ENCODE peak calls at places on chromosome X, in eight cellular contexts. O is upper lobe of left lung, M is suprapubic skin, P is HL-60, R is SK-N-SH, Z is endothelial cell of umbilical vein, H is transverse colon, L is esophagus muscularis mucosa. E is an unnamed sample.

GRCh38 chrX:55161581-55161980 is 58.6 kb upstream of the PAGE5 start:
- DNase-seq in Z (no peak), H (no peak), P (no peak), R (no peak), L (no peak), M (no peak), O (no peak), E (no peak)

GRCh38 chrX:100584636-100585035 is at the start of gene TNMD:
- DNase-seq in O (no peak), H (no peak), Z (no peak), L (no peak), M (no peak), R (no peak), P (no peak), E (no peak)

GRCh38 chrX:134669378-134670098 is 11.3 kb upstream of the PLAC1 start:
- DNase-seq in Z (peak), M (no peak), H (peak), L (no peak), R (peak), O (peak), P (no peak), E (no peak)

GRCh38 chrX:133575501-133575900 is 160.2 kb upstream of the GPC4 start:
- DNase-seq in P (no peak), M (no peak), R (no peak), H (no peak), Z (no peak), O (no peak), L (no peak), E (no peak)

GRCh38 chrX:80216086-80216485 is 201.5 kb downstream of the TBX22 start:
- DNase-seq in R (no peak), L (no peak), H (no peak), Z (no peak), O (no peak), P (peak), M (no peak), E (no peak)

GRCh38 chrX:118730500-118731247 is 3.3 kb downstream of the IL13RA1 start:
- DNase-seq in R (no peak), M (no peak), Z (peak), O (no peak), H (no peak), P (no peak), L (no peak), E (no peak)

GRCh38 chrX:25028726-25029125 is 13.0 kb upstream of the ARX start:
- DNase-seq in Z (no peak), L (no peak), R (no peak), P (no peak), H (no peak), M (no peak), O (no peak), E (no peak)

GRCh38 chrX:16212436-16212835 is 45.2 kb downstream of the MAGEB17 start:
- DNase-seq in M (no peak), L (no peak), Z (peak), P (no peak), O (no peak), R (peak), H (no peak), E (no peak)

GRCh38 chrX:34810364-34810763 is 132.2 kb upstream of the FAM47B start:
- DNase-seq in O (no peak), Z (peak), H (no peak), R (no peak), M (no peak), P (no peak), L (no peak), E (no peak)

GRCh38 chrX:121802881-121803412 is 755.5 kb downstream of the GLUD2 start:
- DNase-seq in Z (no peak), H (no peak), L (no peak), P (no peak), M (no peak), O (no peak), R (no peak), E (no peak)

GRCh38 chrX:49995021-49995731 is 72.8 kb downstream of the CLCN5 start:
- DNase-seq in H (no peak), M (no peak), P (no peak), R (no peak), O (no peak), Z (peak), L (no peak), E (no peak)
- TF ChIP-seq POLR2AphosphoS5 in H (no peak), M (no peak), P (no peak), R (no peak), O (no peak), Z (no peak), L (no peak), E (no peak)

GRCh38 chrX:65679071-65679540 is 11.7 kb downstream of the MSN start:
- DNase-seq in L (no peak), H (no peak), P (no peak), M (no peak), Z (peak), O (no peak), R (no peak), E (no peak)
- H3K27ac ChIP-seq in L (peak), H (peak), P (peak), M (peak), Z (peak), O (peak), R (no peak), E (peak)

GRCh38 chrX:119948381-119948780 is 4.8 kb upstream of the NKAP start:
- DNase-seq in M (no peak), H (no peak), P (no peak), Z (no peak), R (no peak), L (no peak), O (no peak), E (no peak)
- TF ChIP-seq CTCF in M (no peak), H (no peak), P (no peak), Z (no peak), R (peak), L (no peak), O (peak), E (no peak)

DNA sequence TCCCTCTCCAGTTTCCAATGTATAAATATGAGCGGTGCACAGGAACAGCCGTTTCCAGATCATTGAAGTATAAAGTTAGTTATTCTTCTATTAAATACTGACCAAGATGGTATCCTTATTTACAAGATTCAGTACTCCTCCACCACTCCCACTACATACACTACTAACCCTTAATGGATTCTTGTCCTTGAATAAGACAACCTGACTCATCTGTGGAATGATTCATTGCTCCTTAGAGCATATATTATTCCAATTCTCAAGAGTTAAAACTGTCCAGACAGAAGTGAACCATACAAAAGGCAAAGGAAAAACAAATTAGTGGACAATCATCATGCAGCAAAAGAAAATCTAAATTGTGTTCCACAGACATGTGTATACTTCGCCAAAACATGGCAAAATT is 373.3 kb downstream of the IDS start:
- DNase-seq in Z (no peak), M (no peak), R (no peak), H (no peak), O (no peak), P (no peak), L (no peak), E (no peak)
- TF ChIP-seq POLR2AphosphoS5 in Z (no peak), M (no peak), R (no peak), H (no peak), O (no peak), P (no peak), L (no peak), E (no peak)

DNA sequence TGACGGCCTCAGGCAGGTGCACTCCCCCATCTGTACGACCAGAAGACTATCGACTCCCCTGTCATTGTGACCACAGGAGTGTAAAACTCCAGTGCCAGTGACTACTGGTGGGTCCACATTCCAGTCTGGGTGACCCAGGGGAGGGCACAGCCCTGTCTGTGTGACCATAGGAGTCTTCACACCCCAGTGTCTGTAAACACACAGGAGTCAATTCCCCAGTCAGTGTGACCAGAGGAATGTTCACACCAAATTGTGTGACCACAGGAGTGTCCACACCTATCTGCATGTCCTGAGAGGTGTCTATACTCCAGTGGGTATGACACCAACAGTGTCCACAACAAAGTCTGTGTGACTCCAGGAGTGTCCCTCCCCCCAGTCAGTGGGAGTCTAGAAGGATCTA is 12.0 kb downstream of the FTSJ1 start:
- DNase-seq in P (no peak), O (no peak), M (no peak), R (no peak), L (no peak), H (no peak), Z (no peak), E (peak)
- H3K27ac ChIP-seq in P (no peak), O (no peak), M (no peak), R (no peak), L (no peak), H (no peak), Z (no peak), E (no peak)

GRCh38 chrX:116417214-116417613 is 19.2 kb upstream of the SLC6A14 start:
- DNase-seq in L (no peak), Z (no peak), M (no peak), R (no peak), O (no peak), H (no peak), P (no peak), E (no peak)
- TF ChIP-seq CTCF in L (no peak), Z (no peak), M (no peak), R (no peak), O (no peak), H (no peak), P (no peak), E (no peak)